ENCODE peak calls at places on chromosomes 3 and 15, in seven cellular contexts. Y is HCT116, M is hepatocyte, K is DND-41, V is astrocyte, E is fibroblast of lung, I is mammary epithelial cell. Q is an unnamed sample.

GRCh38 chr15:34318277-34319079 is 19.1 kb downstream of the SLC12A6 start:
- DNase-seq in Y (peak), M (peak), K (peak), V (peak), E (peak), I (peak), Q (peak)

GRCh38 chr15:33912326-33912725 is 56.0 kb upstream of the CHRM5 start:
- DNase-seq in Y (no peak), M (no peak), K (no peak), V (no peak), E (no peak), I (no peak), Q (no peak)

GRCh38 chr3:143216709-143217182 is 97.2 kb downstream of the CHST2 start:
- DNase-seq in Y (no peak), M (no peak), K (no peak), V (no peak), E (no peak), I (no peak), Q (no peak)

GRCh38 chr15:89550427-89550826 is 24.8 kb upstream of the TICRR start:
- DNase-seq in Y (no peak), M (no peak), K (no peak), V (no peak), E (no peak), I (no peak), Q (no peak)

GRCh38 chr3:137041251-137041650 is 83.5 kb downstream of the IL20RB start:
- DNase-seq in Y (no peak), M (no peak), K (no peak), V (no peak), E (no peak), I (no peak), Q (no peak)

GRCh38 chr3:172347895-172348680 is 100.2 kb downstream of the GHSR start:
- DNase-seq in Y (peak), M (no peak), K (no peak), V (no peak), E (no peak), I (no peak), Q (no peak)

GRCh38 chr3:158727499-158728377 is 4.5 kb downstream of the RARRES1 start:
- DNase-seq in Y (peak), M (peak), K (peak), V (peak), E (peak), I (peak), Q (peak)

GRCh38 chr3:102225407-102226132 is 209.2 kb upstream of the ZPLD1 start:
- DNase-seq in Y (peak), M (peak), K (no peak), V (peak), E (peak), I (peak), Q (peak)

GRCh38 chr15:96184297-96184696 is 146.2 kb upstream of the NR2F2 start:
- DNase-seq in Y (no peak), M (no peak), K (no peak), V (no peak), E (no peak), I (no peak), Q (no peak)

GRCh38 chr3:183131735-183132134 is 30.8 kb downstream of the LAMP3 start:
- DNase-seq in Y (no peak), M (no peak), K (no peak), V (no peak), E (peak), I (no peak), Q (no peak)

GRCh38 chr3:126356373-126357298 is 572 bp downstream of the KLF15 start:
- DNase-seq in Y (no peak), M (peak), K (no peak), V (no peak), E (no peak), I (no peak), Q (peak)

GRCh38 chr3:124246949-124247348 is 255.0 kb upstream of the ROPN1 start:
- DNase-seq in Y (peak), M (peak), K (no peak), V (peak), E (peak), I (no peak), Q (peak)

GRCh38 chr3:153315781-153316180 is 153.8 kb downstream of the RAP2B start:
- DNase-seq in Y (no peak), M (no peak), K (no peak), V (peak), E (peak), I (no peak), Q (no peak)

GRCh38 chr15:77021088-77021481 is 26.2 kb downstream of the PSTPIP1 start:
- DNase-seq in Y (no peak), M (no peak), K (no peak), V (no peak), E (no peak), I (no peak), Q (no peak)

GRCh38 chr3:140467916-140468315 is 209.9 kb upstream of the TRIM42 start:
- DNase-seq in Y (no peak), M (no peak), K (no peak), V (peak), E (peak), I (no peak), Q (no peak)

GRCh38 chr3:11499144-11499543 is 144.6 kb downstream of the VGLL4 start:
- DNase-seq in Y (no peak), M (no peak), K (no peak), V (peak), E (peak), I (peak), Q (no peak)

GRCh38 chr3:186193534-186194450 is 84.9 kb upstream of the ETV5 start:
- DNase-seq in Y (no peak), M (peak), K (no peak), V (no peak), E (no peak), I (no peak), Q (peak)

GRCh38 chr3:14431556-14431927 is 29.1 kb downstream of the SLC6A6 start:
- DNase-seq in Y (no peak), M (no peak), K (no peak), V (no peak), E (no peak), I (no peak), Q (no peak)

GRCh38 chr3:47579875-47580274 is 1.2 kb upstream of the CSPG5 start:
- DNase-seq in Y (no peak), M (no peak), K (no peak), V (no peak), E (no peak), I (no peak), Q (no peak)
- TF ChIP-seq EZH2 in Y (no peak), M (no peak), K (no peak), V (no peak), E (no peak), I (no peak), Q (peak)

DNA sequence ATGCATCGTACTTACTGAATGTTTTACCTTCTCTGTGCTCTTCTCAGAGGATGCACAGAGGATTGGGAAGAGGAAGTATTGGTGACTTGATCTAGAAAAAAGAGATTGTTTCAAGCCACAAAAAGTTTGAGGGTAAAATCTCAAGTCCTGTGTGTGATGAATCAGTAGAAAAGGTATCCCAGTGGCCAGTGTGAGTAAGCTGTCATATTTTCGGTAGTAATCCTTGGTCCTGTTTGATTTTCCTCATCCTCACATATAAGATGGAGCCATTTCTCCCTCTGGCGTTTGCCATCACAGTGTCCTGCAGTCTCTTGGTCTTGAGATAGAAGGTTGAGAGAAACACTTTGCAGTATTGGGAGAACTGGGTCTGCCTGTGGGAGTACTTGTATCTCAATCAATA is 166.8 kb downstream of the LPP start:
- DNase-seq in Y (no peak), M (no peak), K (no peak), V (peak), E (peak), I (peak), Q (no peak)
- TF ChIP-seq EZH2 in Y (no peak), M (no peak), K (no peak), V (no peak), E (no peak), I (no peak), Q (no peak)

DNA sequence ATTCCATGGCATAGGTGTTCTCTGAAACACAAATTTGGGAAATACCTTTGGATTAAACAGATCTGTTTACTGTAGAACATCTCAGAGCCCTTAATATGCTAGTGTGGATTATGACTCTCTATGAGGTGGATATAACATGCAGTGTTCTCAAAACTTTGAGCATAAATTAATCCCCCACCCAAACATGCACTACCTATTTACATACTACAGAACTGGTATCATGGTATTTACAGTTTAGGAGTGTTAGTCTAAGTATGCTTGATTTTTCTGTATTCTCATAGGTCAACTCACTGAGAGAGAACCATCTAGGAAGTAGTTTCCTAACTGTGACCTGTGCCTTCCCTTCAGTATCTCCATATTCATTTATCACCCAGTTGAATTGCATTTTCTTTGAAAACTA is 30.9 kb upstream of the ZNF609 start:
- DNase-seq in Y (no peak), M (no peak), K (no peak), V (no peak), E (no peak), I (no peak), Q (no peak)
- TF ChIP-seq EZH2 in Y (no peak), M (no peak), K (no peak), V (no peak), E (no peak), I (no peak), Q (no peak)

GRCh38 chr3:128496019-128496601 is 3.1 kb upstream of the GATA2 start:
- DNase-seq in Y (no peak), M (no peak), K (no peak), V (no peak), E (no peak), I (no peak), Q (peak)

GRCh38 chr3:128493221-128494151 is 485 bp upstream of the GATA2 start:
- DNase-seq in Y (no peak), M (no peak), K (no peak), V (no peak), E (no peak), I (no peak), Q (peak)

GRCh38 chr3:128495435-128495970 is 2.5 kb upstream of the GATA2 start:
- DNase-seq in Y (no peak), M (no peak), K (no peak), V (no peak), E (no peak), I (no peak), Q (no peak)

GRCh38 chr3:128492353-128493220 is at the start of gene GATA2:
- DNase-seq in Y (no peak), M (peak), K (no peak), V (no peak), E (peak), I (no peak), Q (peak)

GRCh38 chr3:128494152-128494650 is 1.2 kb upstream of the GATA2 start:
- DNase-seq in Y (no peak), M (no peak), K (no peak), V (no peak), E (no peak), I (no peak), Q (peak)
- TF ChIP-seq EZH2 in Y (no peak), M (no peak), K (no peak), V (no peak), E (no peak), I (no peak), Q (no peak)

GRCh38 chr15:52782514-52782913 is 7.6 kb downstream of the ONECUT1 start:
- DNase-seq in Y (no peak), M (no peak), K (no peak), V (no peak), E (no peak), I (no peak), Q (no peak)

GRCh38 chr15:52784799-52785671 is 5.1 kb downstream of the ONECUT1 start:
- DNase-seq in Y (no peak), M (no peak), K (no peak), V (no peak), E (no peak), I (no peak), Q (peak)

GRCh38 chr15:52783929-52784798 is 6.0 kb downstream of the ONECUT1 start:
- DNase-seq in Y (no peak), M (peak), K (no peak), V (no peak), E (no peak), I (no peak), Q (peak)

GRCh38 chr15:52785672-52786406 is 4.3 kb downstream of the ONECUT1 start:
- DNase-seq in Y (no peak), M (no peak), K (no peak), V (no peak), E (no peak), I (no peak), Q (peak)

DNA sequence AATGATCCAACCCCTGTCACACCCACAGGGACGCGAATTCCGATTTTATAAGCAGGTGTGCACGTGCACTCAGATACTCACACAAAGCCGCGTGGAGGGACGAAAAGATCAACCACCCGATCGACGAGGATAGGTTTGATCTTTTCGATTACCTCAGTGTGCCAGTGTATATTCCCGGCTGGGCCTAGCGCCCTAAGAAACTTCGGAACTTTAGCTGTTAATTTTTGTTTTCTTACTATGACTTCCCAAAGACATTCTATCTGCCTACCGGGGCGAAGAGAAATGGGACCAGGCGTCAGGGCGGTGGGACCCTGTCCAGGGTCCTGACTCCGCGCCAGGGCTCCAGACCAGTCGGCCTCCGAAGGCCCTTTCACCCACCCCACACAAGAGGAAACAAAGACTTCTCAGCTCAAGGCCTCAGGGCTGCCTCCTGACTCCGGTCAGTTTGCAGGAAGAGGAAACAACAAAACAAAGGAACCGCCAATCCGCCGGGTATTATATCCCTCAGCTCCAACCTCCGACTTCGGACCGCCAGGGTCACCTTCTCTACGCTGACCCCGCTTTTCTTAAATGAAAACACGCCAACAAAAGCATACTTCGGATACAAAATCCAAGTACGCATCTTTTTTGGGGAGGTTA is 6.8 kb downstream of the ONECUT1 start:
- DNase-seq in Y (no peak), M (peak), K (no peak), V (no peak), E (no peak), I (no peak), Q (peak)
- TF ChIP-seq EZH2 in Y (no peak), M (peak), K (no peak), V (no peak), E (no peak), I (no peak), Q (no peak)

Q was measured in neural progenitor cell.